ENCODE peak calls at places on chromosomes 16 and 17, in five cellular contexts. F is stimulated activated CD8-positive, alpha-beta memory T cell treated with anti-CD3 and anti-CD28 coated beads, Interleukin-7, amount 100 ng/mL, for 48 hours; M is prostate gland; C is cardiac septum; D is HFFc6. B is an unnamed sample.

GRCh38 chr16:4613636-4614570 is 785 bp downstream of the UBALD1 start:
- DNase-seq in F (peak), M (no peak), C (no peak), D (no peak), B (no peak)

GRCh38 chr17:18246880-18247612 is 11.5 kb downstream of the FLII start:
- DNase-seq in F (no peak), M (peak), C (no peak), D (peak), B (no peak)

GRCh38 chr16:22355487-22355908 is 18.9 kb downstream of the CDR2 start:
- DNase-seq in F (no peak), M (no peak), C (no peak), D (no peak), B (no peak)

GRCh38 chr16:48353565-48354163 is 31.5 kb downstream of the SIAH1 start:
- DNase-seq in F (peak), M (peak), C (no peak), D (peak), B (no peak)

GRCh38 chr17:7851438-7852261 is 3.2 kb upstream of the TMEM88 start:
- DNase-seq in F (peak), M (peak), C (peak), D (peak), B (peak)

GRCh38 chr16:66346221-66346620 is 20.3 kb upstream of the CDH5 start:
- DNase-seq in F (no peak), M (no peak), C (no peak), D (no peak), B (no peak)

GRCh38 chr17:9406046-9406631 is 169.5 kb downstream of the STX8 start:
- DNase-seq in F (no peak), M (no peak), C (no peak), D (no peak), B (no peak)

GRCh38 chr16:50318796-50319578 is 49.8 kb downstream of the BRD7 start:
- DNase-seq in F (no peak), M (no peak), C (no peak), D (no peak), B (no peak)

GRCh38 chr16:20880867-20881866 is 19.0 kb downstream of the DCUN1D3 start:
- DNase-seq in F (no peak), M (no peak), C (no peak), D (no peak), B (no peak)

GRCh38 chr16:22336581-22336980 is 37.8 kb downstream of the CDR2 start:
- DNase-seq in F (no peak), M (no peak), C (no peak), D (no peak), B (no peak)

GRCh38 chr16:12337776-12338655 is 361.5 kb downstream of the SNX29 start:
- DNase-seq in F (no peak), M (no peak), C (no peak), D (no peak), B (no peak)

GRCh38 chr16:83998091-83998490 is 30.0 kb downstream of the NECAB2 start:
- DNase-seq in F (no peak), M (no peak), C (no peak), D (no peak), B (no peak)

GRCh38 chr17:11459780-11460426 is 138.4 kb upstream of the DNAH9 start:
- DNase-seq in F (no peak), M (no peak), C (no peak), D (no peak), B (no peak)

GRCh38 chr16:83994087-83994486 is 26.0 kb downstream of the NECAB2 start:
- DNase-seq in F (no peak), M (no peak), C (peak), D (peak), B (no peak)

GRCh38 chr16:87653234-87653633 is 50.9 kb downstream of the JPH3 start:
- DNase-seq in F (no peak), M (no peak), C (no peak), D (no peak), B (no peak)

GRCh38 chr17:73422121-73422520 is 110.3 kb upstream of the CDC42EP4 start:
- DNase-seq in F (no peak), M (no peak), C (no peak), D (no peak), B (no peak)

GRCh38 chr17:78781339-78782304 is at the start of gene CYTH1:
- DNase-seq in F (no peak), M (no peak), C (peak), D (no peak), B (no peak)

GRCh38 chr17:42917236-42917603 is 16.6 kb downstream of the G6PC1 start:
- DNase-seq in F (no peak), M (no peak), C (no peak), D (no peak), B (no peak)

GRCh38 chr16:89089142-89089541 is 4.5 kb upstream of the ACSF3 start:
- DNase-seq in F (no peak), M (no peak), C (no peak), D (no peak), B (no peak)

GRCh38 chr16:27401768-27402568 is at the start of gene IL21R:
- DNase-seq in F (peak), M (no peak), C (peak), D (peak), B (peak)

B was measured in activated CD8-positive, alpha-beta memory T cell treated with anti-CD3 and anti-CD28 coated beads for 48 hours.